ENCODE peak calls at places on chromosomes 5 and 9, in six cellular contexts. A, B, P, K, J and R are unnamed samples.

GRCh38 chr9:70478963-70479641 is 64.6 kb upstream of the KLF9 start:
- DNase-seq in J (peak), K (no peak), B (peak), A (no peak), P (peak), R (no peak)

GRCh38 chr5:5421149-5421960 is 1.1 kb upstream of the ICE1 start:
- DNase-seq in P (peak), J (peak), A (no peak), B (peak), K (no peak), R (peak)

GRCh38 chr5:22649076-22649475 is 204.1 kb downstream of the CDH12 start:
- DNase-seq in J (no peak), P (no peak), K (peak), A (no peak), B (no peak), R (no peak)

GRCh38 chr9:127130235-127130634 is 7.8 kb upstream of the ANGPTL2 start:
- DNase-seq in A (no peak), P (no peak), B (no peak), J (no peak), K (no peak), R (no peak)

GRCh38 chr5:2188661-2189060 is 305.9 kb upstream of the IRX4 start:
- DNase-seq in P (no peak), B (no peak), K (no peak), A (no peak), J (no peak), R (no peak)

GRCh38 chr9:4904322-4905134 is 80.5 kb upstream of the JAK2 start:
- DNase-seq in A (no peak), B (peak), P (no peak), J (no peak), K (no peak), R (no peak)

GRCh38 chr5:138831703-138832102 is 43.4 kb downstream of the LRRTM2 start:
- DNase-seq in A (no peak), K (no peak), J (no peak), B (peak), P (peak), R (no peak)

GRCh38 chr5:72608297-72608696 is 101.1 kb upstream of the ZNF366 start:
- DNase-seq in K (no peak), A (no peak), B (peak), P (no peak), J (peak), R (no peak)

GRCh38 chr5:25540628-25541027 is 895.9 kb upstream of the CDH10 start:
- DNase-seq in B (no peak), P (no peak), A (no peak), K (no peak), J (no peak), R (no peak)

GRCh38 chr5:34998058-34998789 is 49.5 kb downstream of the AGXT2 start:
- DNase-seq in K (no peak), A (no peak), J (no peak), B (peak), P (peak), R (no peak)

GRCh38 chr9:38079410-38080105 is 10.5 kb upstream of the SHB start:
- DNase-seq in J (no peak), P (peak), K (no peak), B (peak), A (no peak), R (no peak)

GRCh38 chr9:98317134-98317857 is 61.8 kb upstream of the TBC1D2 start:
- DNase-seq in J (no peak), K (no peak), B (peak), A (no peak), P (peak), R (no peak)

GRCh38 chr5:75051217-75051751 is 1.1 kb downstream of the GCNT4 start:
- DNase-seq in K (no peak), P (no peak), J (peak), B (no peak), A (no peak), R (peak)

GRCh38 chr5:60382761-60383160 is 317.2 kb downstream of the DEPDC1B start:
- DNase-seq in K (peak), A (peak), J (peak), B (peak), P (peak), R (no peak)
- TF ChIP-seq CTCF in K (peak), A (peak), J (peak), B (peak), P (peak), R (peak)

GRCh38 chr5:140827704-140828401 is at the start of gene PCDHA6:
- DNase-seq in K (no peak), A (no peak), J (no peak), P (no peak), B (no peak), R (no peak)

GRCh38 chr5:140823475-140823874 is 2.1 kb downstream of the PCDHA5 start:
- DNase-seq in A (no peak), P (no peak), B (no peak), K (no peak), J (no peak), R (no peak)

GRCh38 chr5:140833993-140834392 is at the start of gene PCDHA7:
- DNase-seq in P (peak), B (peak), A (no peak), J (no peak), K (no peak), R (no peak)

GRCh38 chr5:140828402-140828737 is 610 bp downstream of the PCDHA6 start:
- DNase-seq in J (no peak), K (no peak), P (no peak), A (no peak), B (no peak), R (no peak)
- TF ChIP-seq CTCF in J (no peak), K (no peak), P (no peak), A (no peak), B (no peak), R (no peak)

DNA sequence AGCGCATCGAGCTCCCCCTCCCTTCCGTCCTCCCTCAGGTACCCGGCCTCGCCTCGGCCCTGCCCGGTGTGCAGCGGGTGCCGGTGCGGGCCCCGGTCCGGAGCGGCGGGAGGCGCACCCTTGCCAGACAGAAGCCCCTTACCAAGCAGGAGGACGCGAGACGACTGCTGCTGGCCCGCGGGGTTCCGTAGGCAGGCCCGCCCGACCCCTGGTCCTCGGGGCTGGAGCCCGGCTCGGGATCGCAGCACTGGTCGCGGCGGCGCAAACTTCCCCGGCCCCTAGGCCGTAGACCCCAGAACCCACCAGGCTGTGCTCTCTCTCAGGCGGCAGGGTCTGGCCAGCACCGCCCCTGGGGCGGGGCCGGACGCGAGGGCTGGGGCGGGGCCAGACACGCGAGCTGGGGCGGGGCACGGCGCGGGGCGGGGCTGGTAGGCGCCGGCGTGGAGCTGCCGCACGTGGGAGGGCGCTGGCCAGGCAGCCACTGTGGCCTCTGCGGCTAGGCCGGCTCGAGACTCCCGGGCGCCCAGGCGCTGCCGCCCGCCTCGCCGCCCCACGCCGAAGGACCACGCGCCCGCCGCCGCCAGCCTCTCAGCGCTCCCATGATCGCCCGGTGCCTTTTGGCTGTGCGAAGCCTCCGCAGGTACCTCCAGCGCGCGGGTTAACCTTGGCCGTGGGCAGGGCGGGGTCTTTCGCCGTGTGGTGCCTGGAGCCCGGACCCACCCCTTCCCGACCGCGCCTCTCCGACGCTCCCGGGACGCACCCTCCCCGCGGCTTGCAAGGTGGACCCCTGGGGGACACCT is at the start of the genes NLN and SGTB:
- DNase-seq in B (peak), P (peak), J (peak), K (peak), A (peak), R (peak)
- TF ChIP-seq CTCF in B (no peak), P (no peak), J (no peak), K (no peak), A (no peak), R (no peak)

GRCh38 chr5:174312641-174313040 is 267.1 kb downstream of the NSG2 start:
- DNase-seq in J (no peak), P (no peak), K (no peak), A (no peak), B (no peak), R (no peak)
- TF ChIP-seq CTCF in J (no peak), P (no peak), K (no peak), A (no peak), B (no peak), R (no peak)

DNA sequence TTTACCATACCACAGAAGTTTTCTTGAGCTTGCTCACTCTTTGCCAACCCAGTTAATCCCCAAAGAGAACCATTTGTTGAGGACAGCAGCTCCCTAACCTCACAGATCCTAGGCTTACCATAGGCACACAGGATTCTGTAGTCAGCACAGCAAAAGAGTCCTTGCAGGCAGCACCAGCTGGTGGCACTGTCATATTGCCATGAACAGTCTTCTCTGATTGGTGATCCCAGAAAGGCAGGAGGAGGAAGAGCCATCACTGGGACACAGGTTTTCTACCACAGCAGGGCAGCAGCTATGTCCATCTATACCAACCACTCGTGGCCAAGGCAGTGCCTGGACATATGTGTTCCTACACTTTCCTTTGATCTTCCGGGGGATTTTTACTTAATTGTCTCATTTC is 297.1 kb upstream of the CD180 start:
- DNase-seq in A (no peak), J (peak), K (peak), B (no peak), P (peak), R (peak)
- TF ChIP-seq CTCF in A (no peak), J (peak), K (no peak), B (no peak), P (no peak), R (no peak)

GRCh38 chr5:174424219-174425053 is 299.9 kb upstream of the MSX2 start:
- DNase-seq in A (no peak), K (no peak), B (no peak), P (no peak), J (no peak), R (no peak)
- TF ChIP-seq CTCF in A (no peak), K (no peak), B (peak), P (peak), J (peak), R (no peak)

DNA sequence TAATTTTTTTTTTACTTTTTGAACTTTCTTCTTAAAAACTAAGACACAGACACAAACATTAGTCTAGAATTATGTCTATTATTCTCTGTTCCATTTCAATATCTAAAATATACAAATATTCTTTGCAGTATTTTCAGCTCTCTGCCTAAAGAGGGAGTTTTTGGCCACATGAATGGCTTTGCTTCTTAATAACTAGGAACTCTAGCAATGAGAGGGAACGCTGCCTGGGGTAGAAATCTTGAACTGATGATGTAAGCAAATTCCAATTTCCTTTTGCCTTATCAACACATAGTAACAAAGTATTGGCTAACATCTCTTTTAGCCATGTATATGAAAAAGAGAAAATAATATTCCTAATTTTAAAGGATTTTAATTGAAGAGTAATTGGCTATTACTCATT is 51.9 kb downstream of the SLC25A46 start:
- DNase-seq in J (peak), P (peak), B (peak), A (no peak), K (peak), R (no peak)
- TF ChIP-seq CTCF in J (peak), P (peak), B (peak), A (no peak), K (peak), R (no peak)

GRCh38 chr5:150271923-150272322 is 17.6 kb downstream of the CAMK2A start:
- DNase-seq in A (no peak), B (no peak), P (no peak), J (no peak), K (no peak), R (no peak)

GRCh38 chr5:150271296-150271692 is 18.3 kb downstream of the CAMK2A start:
- DNase-seq in P (no peak), B (no peak), J (no peak), A (no peak), K (no peak), R (no peak)

GRCh38 chr5:150270546-150271295 is 18.9 kb downstream of the CAMK2A start:
- DNase-seq in J (no peak), K (peak), P (no peak), B (no peak), A (no peak), R (no peak)

GRCh38 chr5:150274811-150275210 is 14.8 kb downstream of the CAMK2A start:
- DNase-seq in B (no peak), A (no peak), P (no peak), J (no peak), K (no peak), R (no peak)

DNA sequence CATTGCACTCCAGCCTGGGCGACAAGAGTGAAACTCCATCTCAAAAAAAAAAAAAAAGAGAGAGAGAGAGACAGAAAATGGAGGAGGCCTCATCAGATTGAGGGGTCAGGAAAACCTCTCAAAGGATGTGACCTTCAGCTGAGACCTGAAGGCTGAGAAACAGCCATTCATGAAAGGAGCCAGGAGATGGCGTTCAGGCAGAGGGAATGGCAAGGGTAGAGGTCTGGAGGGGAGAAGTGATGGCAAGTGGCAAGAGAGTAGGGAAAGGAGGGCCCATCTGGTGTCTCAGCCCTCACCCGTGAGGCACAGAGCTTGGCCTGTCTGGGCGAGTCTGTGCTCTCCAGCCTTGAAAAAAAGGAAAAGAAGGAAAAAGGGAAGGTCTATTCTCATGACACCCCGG is 17.0 kb downstream of the CAMK2A start:
- DNase-seq in P (peak), K (peak), B (peak), A (no peak), J (peak), R (peak)
- TF ChIP-seq CTCF in P (peak), K (no peak), B (peak), A (peak), J (peak), R (no peak)